ENCODE peak calls at places on chromosomes 5 and 9, in four cellular contexts. One of them, this sample, is unnamed.

GRCh38 chr5:132260714-132261615 is 3.5 kb downstream of the PDLIM4 start:
- DNase-seq in endothelial cell: peak
- DNase-seq in coronary artery: peak
- DNase-seq in esophagus squamous epithelium: no peak
- DNase-seq in this sample: peak

GRCh38 chr9:120324996-120325642 is 254.8 kb downstream of the CDK5RAP2 start:
- DNase-seq in coronary artery: no peak
- DNase-seq in esophagus squamous epithelium: no peak
- DNase-seq in endothelial cell: no peak
- DNase-seq in this sample: no peak

GRCh38 chr5:131272365-131273123 is 8.7 kb downstream of the CDC42SE2 start:
- DNase-seq in esophagus squamous epithelium: no peak
- DNase-seq in endothelial cell: no peak
- DNase-seq in coronary artery: no peak
- DNase-seq in this sample: no peak

GRCh38 chr5:176810687-176811501 is 535 bp downstream of the UNC5A start:
- DNase-seq in coronary artery: no peak
- DNase-seq in esophagus squamous epithelium: no peak
- DNase-seq in endothelial cell: no peak
- DNase-seq in this sample: no peak

GRCh38 chr9:134403682-134404301 is 77.5 kb downstream of the RXRA start:
- DNase-seq in endothelial cell: no peak
- DNase-seq in coronary artery: peak
- DNase-seq in esophagus squamous epithelium: no peak
- DNase-seq in this sample: no peak

GRCh38 chr5:132098151-132098594 is 24.6 kb downstream of the CSF2 start:
- DNase-seq in endothelial cell: no peak
- DNase-seq in coronary artery: no peak
- DNase-seq in esophagus squamous epithelium: no peak
- DNase-seq in this sample: no peak

GRCh38 chr9:27538668-27539067 is 9.1 kb upstream of the MOB3B start:
- DNase-seq in endothelial cell: no peak
- DNase-seq in coronary artery: no peak
- DNase-seq in esophagus squamous epithelium: no peak
- DNase-seq in this sample: no peak

GRCh38 chr9:12718482-12719026 is 25.4 kb downstream of the TYRP1 start:
- DNase-seq in endothelial cell: peak
- DNase-seq in esophagus squamous epithelium: no peak
- DNase-seq in coronary artery: no peak
- DNase-seq in this sample: no peak

GRCh38 chr9:734831-735511 is 106.5 kb upstream of the DMRT1 start:
- DNase-seq in coronary artery: peak
- DNase-seq in endothelial cell: no peak
- DNase-seq in esophagus squamous epithelium: no peak
- DNase-seq in this sample: no peak

GRCh38 chr9:127776195-127776918 is 2.1 kb downstream of the SH2D3C start:
- DNase-seq in coronary artery: no peak
- DNase-seq in esophagus squamous epithelium: no peak
- DNase-seq in endothelial cell: peak
- DNase-seq in this sample: no peak

GRCh38 chr5:122871669-122872068 is 26.3 kb downstream of the SNX24 start:
- DNase-seq in esophagus squamous epithelium: no peak
- DNase-seq in endothelial cell: no peak
- DNase-seq in coronary artery: no peak
- DNase-seq in this sample: no peak

GRCh38 chr5:56422060-56422762 is 189.1 kb upstream of the ANKRD55 start:
- DNase-seq in endothelial cell: no peak
- DNase-seq in coronary artery: no peak
- DNase-seq in esophagus squamous epithelium: no peak
- DNase-seq in this sample: no peak

DNA sequence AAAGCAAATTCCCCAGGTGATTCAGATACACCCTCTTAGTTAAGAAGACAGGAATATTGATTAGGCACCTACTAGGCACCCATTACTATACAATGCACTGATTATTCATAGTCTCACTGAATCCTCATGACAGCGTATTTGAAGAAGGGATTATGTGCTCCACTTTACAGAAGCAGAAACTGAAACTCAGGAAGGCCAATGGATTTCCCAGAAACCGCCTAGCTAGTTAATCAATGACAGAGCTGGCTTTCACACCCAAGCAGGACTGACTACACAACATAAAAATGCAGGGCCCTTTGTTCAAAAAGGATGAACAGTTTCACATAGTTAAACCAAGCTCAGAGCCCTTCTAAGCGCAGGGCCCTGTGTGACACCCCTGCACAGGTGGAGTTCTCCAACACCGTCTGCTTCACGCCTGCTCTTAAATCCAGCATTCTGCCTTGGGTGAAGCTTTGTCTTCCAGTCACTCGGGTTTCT is 117.3 kb downstream of the TTLL11 start:
- DNase-seq in endothelial cell: no peak
- DNase-seq in esophagus squamous epithelium: no peak
- DNase-seq in coronary artery: no peak
- DNase-seq in this sample: no peak
- TF ChIP-seq CTCF in endothelial cell: no peak
- TF ChIP-seq CTCF in esophagus squamous epithelium: no peak
- TF ChIP-seq CTCF in coronary artery: no peak
- TF ChIP-seq CTCF in this sample: no peak

GRCh38 chr9:78262655-78263054 is 26.8 kb downstream of the CEP78 start:
- DNase-seq in coronary artery: no peak
- DNase-seq in esophagus squamous epithelium: no peak
- DNase-seq in endothelial cell: no peak
- DNase-seq in this sample: no peak

DNA sequence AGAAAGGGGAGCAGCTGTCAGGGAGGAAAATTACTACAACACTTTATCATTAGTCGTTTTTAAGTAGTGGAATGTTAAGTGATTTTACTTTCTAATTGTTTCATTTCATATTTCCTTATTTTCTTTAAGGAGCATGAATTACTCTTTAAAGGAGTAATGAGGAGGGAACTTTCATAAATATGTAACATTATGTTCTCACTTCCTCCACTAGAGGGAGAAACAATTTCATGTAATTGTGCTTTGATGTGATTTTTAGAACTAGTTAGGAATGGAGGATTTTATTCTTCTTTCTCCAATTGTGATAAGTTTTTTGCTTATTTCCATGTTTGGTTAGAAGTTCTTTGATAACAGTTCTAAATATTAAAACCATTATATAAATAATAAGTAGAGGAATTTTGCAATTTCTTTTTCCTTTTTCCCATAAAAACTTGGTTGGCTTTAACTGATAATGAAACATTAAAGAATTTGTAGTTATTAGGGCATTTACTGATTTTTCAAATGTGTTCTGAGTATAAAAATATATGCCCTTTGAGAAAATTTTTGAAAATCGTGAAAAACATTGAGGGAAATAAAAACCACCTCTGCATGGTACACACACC is 25.6 kb downstream of the CEP78 start:
- DNase-seq in endothelial cell: no peak
- DNase-seq in coronary artery: no peak
- DNase-seq in esophagus squamous epithelium: no peak
- DNase-seq in this sample: no peak
- TF ChIP-seq CTCF in endothelial cell: peak
- TF ChIP-seq CTCF in coronary artery: no peak
- TF ChIP-seq CTCF in esophagus squamous epithelium: peak
- TF ChIP-seq CTCF in this sample: peak

GRCh38 chr5:9313751-9314150 is 232.1 kb downstream of the SEMA5A start:
- DNase-seq in endothelial cell: no peak
- DNase-seq in coronary artery: no peak
- DNase-seq in esophagus squamous epithelium: no peak
- DNase-seq in this sample: no peak
- TF ChIP-seq CTCF in endothelial cell: no peak
- TF ChIP-seq CTCF in coronary artery: no peak
- TF ChIP-seq CTCF in esophagus squamous epithelium: no peak
- TF ChIP-seq CTCF in this sample: no peak

GRCh38 chr5:81427566-81427965 is 33.6 kb upstream of the ACOT12 start:
- DNase-seq in endothelial cell: no peak
- DNase-seq in esophagus squamous epithelium: no peak
- DNase-seq in coronary artery: no peak
- DNase-seq in this sample: no peak
- TF ChIP-seq CTCF in endothelial cell: no peak
- TF ChIP-seq CTCF in esophagus squamous epithelium: no peak
- TF ChIP-seq CTCF in coronary artery: no peak
- TF ChIP-seq CTCF in this sample: no peak

GRCh38 chr5:164504141-164504772 is 998.8 kb downstream of the MAT2B start:
- DNase-seq in esophagus squamous epithelium: no peak
- DNase-seq in coronary artery: no peak
- DNase-seq in endothelial cell: peak
- DNase-seq in this sample: no peak
- TF ChIP-seq CTCF in esophagus squamous epithelium: peak
- TF ChIP-seq CTCF in coronary artery: peak
- TF ChIP-seq CTCF in endothelial cell: peak
- TF ChIP-seq CTCF in this sample: peak

This sample was measured in type B pancreatic cell.